ENCODE peak calls at places on chromosome 22, in eight cellular contexts. I is ovary; J is left ventricle myocardium inferior; E is PC-9; Z is HCT116; M is CD4-positive, alpha-beta T cell; A is RWPE1; O is upper lobe of right lung. V is an unnamed sample.

GRCh38 chr22:44522526-44523170 is 24.6 kb upstream of the RTL6 start:
- DNase-seq in I (no peak), J (no peak), E (no peak), Z (no peak), M (no peak), A (no peak), O (no peak), V (no peak)

GRCh38 chr22:45919504-45920286 is 57.3 kb downstream of the WNT7B start:
- DNase-seq in I (no peak), J (no peak), E (peak; percentile 92), Z (no peak), M (no peak), A (no peak), O (peak; percentile 86), V (no peak)

GRCh38 chr22:50314455-50315288 is 7.2 kb upstream of the PLXNB2 start:
- DNase-seq in I (no peak), J (peak; percentile 50), E (peak; percentile 31), Z (no peak), M (peak; percentile 66), A (no peak), O (peak; percentile 91), V (no peak)

GRCh38 chr22:39306456-39307361 is 12.7 kb downstream of the RPL3 start:
- DNase-seq in I (no peak), J (no peak), E (peak; percentile 65), Z (no peak), M (peak; percentile 46), A (no peak), O (no peak), V (no peak)

GRCh38 chr22:41361716-41362310 is 19.9 kb upstream of the TEF start:
- DNase-seq in I (no peak), J (no peak), E (no peak), Z (no peak), M (no peak), A (no peak), O (no peak), V (no peak)

GRCh38 chr22:20964799-20965103 is 2.3 kb upstream of the AIFM3 start:
- DNase-seq in I (no peak), J (no peak), E (no peak), Z (no peak), M (no peak), A (no peak), O (no peak), V (no peak)

GRCh38 chr22:40212126-40212525 is 34.4 kb downstream of the TNRC6B start:
- DNase-seq in I (no peak), J (no peak), E (no peak), Z (no peak), M (no peak), A (no peak), O (no peak), V (no peak)

GRCh38 chr22:49951001-49951677 is 9.4 kb upstream of the PIM3 start:
- DNase-seq in I (no peak), J (no peak), E (peak; percentile 98), Z (no peak), M (no peak), A (peak; percentile 54), O (peak; percentile 98), V (no peak)

GRCh38 chr22:37262346-37262745 is 18.3 kb upstream of the RAC2 start:
- DNase-seq in I (no peak), J (no peak), E (no peak), Z (no peak), M (no peak), A (no peak), O (peak; percentile 25), V (no peak)

GRCh38 chr22:50082197-50082715 is 3.0 kb downstream of the MLC1 start:
- DNase-seq in I (no peak), J (no peak), E (no peak), Z (no peak), M (no peak), A (no peak), O (no peak), V (no peak)

GRCh38 chr22:48929276-48929790 is 898.3 kb downstream of the BRD1 start:
- DNase-seq in I (no peak), J (no peak), E (no peak), Z (no peak), M (no peak), A (no peak), O (peak; percentile 43), V (no peak)

GRCh38 chr22:19517919-19518567 is 6.2 kb downstream of the CLDN5 start:
- DNase-seq in I (no peak), J (no peak), E (no peak), Z (no peak), M (no peak), A (no peak), O (no peak), V (no peak)

GRCh38 chr22:18077087-18077638 is 627 bp upstream of the PEX26 start:
- DNase-seq in I (no peak), J (no peak), E (no peak), Z (no peak), M (no peak), A (no peak), O (no peak), V (no peak)

GRCh38 chr22:18996376-18996900 is 60.3 kb upstream of the PRODH start:
- DNase-seq in I (no peak), J (no peak), E (no peak), Z (no peak), M (no peak), A (no peak), O (no peak), V (no peak)

GRCh38 chr22:25051073-25051472 is 98.6 kb downstream of the KIAA1671 start:
- DNase-seq in I (no peak), J (no peak), E (no peak), Z (peak; percentile 23), M (no peak), A (no peak), O (no peak), V (no peak)

GRCh38 chr22:20949698-20950183 is 17.3 kb upstream of the AIFM3 start:
- DNase-seq in I (no peak), J (no peak), E (no peak), Z (no peak), M (no peak), A (no peak), O (no peak), V (no peak)

GRCh38 chr22:47515384-47516125 is 753.1 kb downstream of the TBC1D22A start:
- DNase-seq in I (no peak), J (no peak), E (no peak), Z (no peak), M (no peak), A (no peak), O (no peak), V (no peak)

GRCh38 chr22:40329466-40329865 is 16.8 kb upstream of the ADSL start:
- DNase-seq in I (no peak), J (no peak), E (no peak), Z (no peak), M (no peak), A (no peak), O (no peak), V (no peak)

GRCh38 chr22:22035771-22036314 is 53.3 kb upstream of the TOP3B start:
- DNase-seq in I (no peak), J (no peak), E (no peak), Z (no peak), M (no peak), A (no peak), O (no peak), V (no peak)

GRCh38 chr22:43419371-43420080 is 7.7 kb downstream of the MPPED1 start:
- DNase-seq in I (no peak), J (no peak), E (no peak), Z (no peak), M (no peak), A (no peak), O (no peak), V (no peak)

GRCh38 chr22:34379825-34380224 is 459.5 kb upstream of the LARGE1 start:
- DNase-seq in I (no peak), J (no peak), E (no peak), Z (no peak), M (no peak), A (no peak), O (no peak), V (no peak)

DNA sequence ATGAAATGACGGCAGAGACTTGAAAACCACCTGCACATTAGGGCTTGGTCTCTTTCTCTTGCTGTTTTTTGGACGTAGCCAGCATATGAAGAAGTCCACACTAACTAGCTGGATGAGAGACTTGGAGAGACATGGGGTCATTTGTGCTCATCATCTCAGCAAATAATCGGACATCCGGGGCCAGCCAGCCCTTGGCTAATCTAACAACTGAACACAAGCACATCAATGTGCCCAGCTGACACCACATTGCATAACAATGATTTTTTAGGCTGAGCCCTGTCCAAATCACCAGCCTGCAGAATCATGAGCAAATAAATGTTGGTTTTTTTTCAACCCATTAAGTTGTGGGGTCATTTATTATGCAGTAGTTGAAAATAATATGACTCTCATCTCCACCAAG is 460.3 kb upstream of the LARGE1 start:
- DNase-seq in I (no peak), J (no peak), E (no peak), Z (no peak), M (no peak), A (no peak), O (no peak), V (no peak)
- TF ChIP-seq CTCF in I (no peak), J (no peak), E (no peak), Z (no peak), M (no peak), A (no peak), O (no peak), V (no peak)

GRCh38 chr22:30241576-30242371 is 4.8 kb downstream of the LIF start:
- DNase-seq in I (no peak), J (no peak), E (no peak), Z (no peak), M (no peak), A (no peak), O (no peak), V (no peak)
- H3K27ac ChIP-seq in I (no peak overlapping the region), J (no peak overlapping the region), E (peak overlapping the region; percentile 50), Z (peak overlapping the region; percentile 85), M (no peak overlapping the region), A (no peak overlapping the region), O (peak overlapping the region; percentile 51), V (peak overlapping the region; percentile 84)

GRCh38 chr22:30325065-30325720 is 1.5 kb downstream of the TBC1D10A start:
- DNase-seq in I (peak; percentile 51), J (no peak), E (peak; percentile 53), Z (no peak), M (no peak), A (peak; percentile 77), O (no peak), V (no peak)

GRCh38 chr22:30325724-30326703 is 727 bp downstream of the TBC1D10A start:
- DNase-seq in I (peak; percentile 39), J (no peak), E (no peak), Z (no peak), M (no peak), A (no peak), O (no peak), V (no peak)

GRCh38 chr22:30328466-30329049 is 1.8 kb upstream of the TBC1D10A start:
- DNase-seq in I (no peak), J (no peak), E (no peak), Z (no peak), M (no peak), A (no peak), O (no peak), V (no peak)

GRCh38 chr22:30326704-30327362 is at the start of gene TBC1D10A:
- DNase-seq in I (peak; percentile 91), J (peak; percentile 91), E (peak; percentile 94), Z (peak; percentile 85), M (peak; percentile 95), A (peak; percentile 97), O (peak; percentile 96), V (peak; percentile 57)

GRCh38 chr22:30327864-30328345 is 1.2 kb upstream of the TBC1D10A start:
- DNase-seq in I (no peak), J (no peak), E (peak; percentile 51), Z (peak; percentile 27), M (no peak), A (no peak), O (no peak), V (no peak)
- TF ChIP-seq CTCF in I (no peak), J (no peak), E (peak; percentile 64), Z (peak; percentile 61), M (no peak), A (no peak), O (peak; percentile 12), V (no peak)

GRCh38 chr22:26887456-26887855 is 230.1 kb downstream of the MIAT start:
- DNase-seq in I (no peak), J (no peak), E (peak; percentile 12), Z (no peak), M (no peak), A (peak; percentile 32), O (no peak), V (peak; percentile 54)
- H3K27ac ChIP-seq in I (no peak overlapping the region), J (no peak overlapping the region), E (no peak overlapping the region), Z (no peak overlapping the region), M (no peak overlapping the region), A (peak overlapping the region; percentile 58), O (no peak overlapping the region), V (peak overlapping the region; percentile 39)